ENCODE peak calls at places on chromosome 5, in seven cellular contexts. Y is AG08395; M is neuronal stem cell; E is MV-4-11; R is EL; G is sigmoid colon; H is naive thymus-derived CD8-positive, alpha-beta T cell. L is an unnamed sample.

GRCh38 chr5:124397290-124397689 is 349.1 kb downstream of the ZNF608 start:
- DNase-seq in M (no peak), G (no peak), H (no peak), E (no peak), Y (no peak), R (no peak), L (no peak)

GRCh38 chr5:14270212-14270702 is 127.1 kb downstream of the TRIO start:
- DNase-seq in E (peak; percentile 59), G (no peak), Y (peak; percentile 80), H (no peak), M (peak; percentile 64), R (peak; percentile 84), L (no peak)

GRCh38 chr5:68762201-68762600 is 331.6 kb upstream of the SLC30A5 start:
- DNase-seq in H (no peak), G (no peak), E (no peak), Y (no peak), M (no peak), R (peak; percentile 17), L (no peak)

GRCh38 chr5:156922207-156922792 is 40.7 kb downstream of the TIMD4 start:
- DNase-seq in Y (no peak), E (no peak), G (no peak), H (no peak), R (no peak), M (no peak), L (no peak)

GRCh38 chr5:135973323-135974018 is 18.7 kb upstream of the LECT2 start:
- DNase-seq in Y (peak; percentile 73), E (no peak), R (peak; percentile 46), H (no peak), G (no peak), M (no peak), L (no peak)

GRCh38 chr5:158435161-158435616 is 576.2 kb upstream of the CLINT1 start:
- DNase-seq in E (no peak), R (peak; percentile 53), Y (no peak), M (no peak), H (peak; percentile 63), G (no peak), L (no peak)

GRCh38 chr5:123422433-123423277 is 548 bp downstream of the CEP120 start:
- DNase-seq in G (no peak), M (peak; percentile 17), E (peak; percentile 3), Y (peak; percentile 18), H (peak; percentile 63), R (peak; percentile 38), L (no peak)

GRCh38 chr5:110517396-110517795 is 209.1 kb downstream of the TMEM232 start:
- DNase-seq in M (peak; percentile 8), H (no peak), Y (no peak), R (no peak), G (no peak), E (no peak), L (no peak)

GRCh38 chr5:113181853-113182490 is 205.4 kb downstream of the DCP2 start:
- DNase-seq in H (no peak), E (no peak), G (no peak), M (no peak), R (no peak), Y (no peak), L (no peak)

GRCh38 chr5:123670981-123671557 is 159.1 kb downstream of the CSNK1G3 start:
- DNase-seq in H (peak; percentile 62), Y (peak; percentile 29), E (peak; percentile 12), M (peak; percentile 51), R (peak; percentile 57), G (no peak), L (peak; percentile 5)

GRCh38 chr5:28880936-28881335 is 1842.5 kb upstream of the CDH9 start:
- DNase-seq in H (no peak), Y (no peak), R (no peak), G (no peak), M (no peak), E (no peak), L (no peak)

GRCh38 chr5:169350759-169351240 is 49.9 kb upstream of the SLIT3 start:
- DNase-seq in M (no peak), H (no peak), G (no peak), Y (peak; percentile 97), R (peak; percentile 100), E (no peak), L (no peak)

GRCh38 chr5:81554647-81555046 is 160.7 kb upstream of the ACOT12 start:
- DNase-seq in R (no peak), Y (no peak), G (no peak), E (no peak), M (no peak), H (no peak), L (no peak)

GRCh38 chr5:179858241-179858585 is 404 bp downstream of the MRNIP start:
- DNase-seq in Y (peak; percentile 34), H (no peak), M (no peak), R (no peak), G (no peak), E (no peak), L (peak; percentile 33)

GRCh38 chr5:69217154-69217731 is 17.4 kb upstream of the CDK7 start:
- DNase-seq in R (no peak), Y (peak; percentile 99), G (no peak), M (peak; percentile 4), H (no peak), E (no peak), L (no peak)

GRCh38 chr5:142319105-142319504 is 5.7 kb downstream of the SPRY4 start:
- DNase-seq in R (peak; percentile 23), M (no peak), Y (no peak), E (no peak), G (no peak), H (no peak), L (no peak)

GRCh38 chr5:181192337-181193046 is 12.5 kb downstream of the TRIM7 start:
- DNase-seq in R (no peak), Y (no peak), M (no peak), E (no peak), G (no peak), H (no peak), L (no peak)

GRCh38 chr5:68711311-68712200 is 382.3 kb upstream of the SLC30A5 start:
- DNase-seq in E (peak; percentile 89), G (no peak), H (no peak), M (no peak), R (no peak), Y (no peak), L (no peak)